ENCODE peak calls at places on chromosomes 6 and 20, in four cellular contexts. J is prostate gland, G is breast epithelium, D is uterus. L is an unnamed sample.

GRCh38 chr20:19457551-19457950 is 245.1 kb downstream of the SLC24A3 start:
- DNase-seq in J (no peak), D (no peak), G (no peak), L (no peak)

GRCh38 chr20:50517817-50518154 is 7.6 kb downstream of the PTPN1 start:
- DNase-seq in G (peak), J (no peak), D (no peak), L (no peak)

GRCh38 chr20:38447931-38448675 is 13.0 kb upstream of the SNHG17 start:
- DNase-seq in J (no peak), D (no peak), G (no peak), L (no peak)

GRCh38 chr20:56589633-56590032 is 39.5 kb upstream of the TFAP2C start:
- DNase-seq in G (no peak), D (no peak), J (no peak), L (no peak)

GRCh38 chr6:56839533-56840183 is 115.2 kb upstream of the BEND6 start:
- DNase-seq in D (no peak), G (no peak), J (no peak), L (no peak)

GRCh38 chr6:49001856-49002255 is 461.2 kb downstream of the MMUT start:
- DNase-seq in G (no peak), J (no peak), D (no peak), L (no peak)

GRCh38 chr6:43277643-43278523 is 20.2 kb upstream of the SLC22A7 start:
- DNase-seq in D (no peak), G (no peak), J (no peak), L (no peak)

GRCh38 chr6:113558966-113559365 is 298.2 kb upstream of the MARCKS start:
- DNase-seq in J (no peak), G (no peak), D (no peak), L (no peak)

GRCh38 chr6:506508-506907 is 115.0 kb downstream of the IRF4 start:
- DNase-seq in D (no peak), G (no peak), J (no peak), L (no peak)

GRCh38 chr6:17640477-17640917 is 40.4 kb downstream of the FAM8A1 start:
- DNase-seq in G (no peak), J (no peak), D (no peak), L (no peak)

GRCh38 chr6:105318660-105319059 is 84.2 kb downstream of the PREP start:
- DNase-seq in J (no peak), G (no peak), D (no peak), L (no peak)

GRCh38 chr6:80540700-80541099 is 434.2 kb downstream of the BCKDHB start:
- DNase-seq in D (no peak), G (no peak), J (no peak), L (no peak)

GRCh38 chr20:45282700-45283528 is 23.7 kb upstream of the RBPJL start:
- DNase-seq in J (no peak), G (no peak), D (no peak), L (no peak)

GRCh38 chr6:32761084-32761483 is 2.2 kb downstream of the HLA-DQB2 start:
- DNase-seq in D (no peak), G (no peak), J (no peak), L (no peak)

DNA sequence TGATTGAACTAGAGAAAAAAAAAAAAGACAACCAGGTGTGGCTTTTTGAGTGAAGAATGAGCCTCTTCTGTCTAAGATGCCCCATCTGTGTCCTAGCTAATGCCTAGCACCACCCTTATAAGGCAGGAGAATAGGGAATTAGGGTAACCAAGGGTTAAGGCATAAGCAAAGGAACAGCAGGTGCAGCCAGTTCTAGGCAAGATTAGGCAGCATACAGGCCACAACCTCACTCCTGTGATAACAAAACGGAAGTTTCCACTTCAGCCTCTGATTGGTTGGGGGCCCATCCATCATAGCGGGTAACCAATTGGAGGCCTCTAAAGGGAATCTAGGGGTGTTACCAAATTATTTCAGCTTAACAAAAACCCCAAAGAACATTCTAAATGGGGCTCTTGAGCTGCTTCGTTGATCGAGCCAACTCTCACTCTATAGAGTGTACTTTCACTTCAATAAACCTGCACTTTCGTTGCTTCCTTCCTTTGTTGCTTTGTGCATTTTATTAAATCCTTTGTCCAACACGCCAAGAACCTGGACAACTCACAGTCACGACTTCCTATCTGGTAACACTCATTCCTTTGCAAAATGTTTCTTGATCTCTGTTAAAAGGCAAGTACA is 61.9 kb upstream of the TAGAP start:
- DNase-seq in G (peak), J (peak), D (peak), L (peak)
- TF ChIP-seq POLR2A in G (no peak), J (no peak), D (no peak), L (no peak)

GRCh38 chr6:39214846-39215639 is 14.2 kb downstream of the KCNK5 start:
- DNase-seq in G (no peak), J (peak), D (no peak), L (peak)
- H3K27ac ChIP-seq in G (no peak), J (no peak), D (no peak), L (peak)

DNA sequence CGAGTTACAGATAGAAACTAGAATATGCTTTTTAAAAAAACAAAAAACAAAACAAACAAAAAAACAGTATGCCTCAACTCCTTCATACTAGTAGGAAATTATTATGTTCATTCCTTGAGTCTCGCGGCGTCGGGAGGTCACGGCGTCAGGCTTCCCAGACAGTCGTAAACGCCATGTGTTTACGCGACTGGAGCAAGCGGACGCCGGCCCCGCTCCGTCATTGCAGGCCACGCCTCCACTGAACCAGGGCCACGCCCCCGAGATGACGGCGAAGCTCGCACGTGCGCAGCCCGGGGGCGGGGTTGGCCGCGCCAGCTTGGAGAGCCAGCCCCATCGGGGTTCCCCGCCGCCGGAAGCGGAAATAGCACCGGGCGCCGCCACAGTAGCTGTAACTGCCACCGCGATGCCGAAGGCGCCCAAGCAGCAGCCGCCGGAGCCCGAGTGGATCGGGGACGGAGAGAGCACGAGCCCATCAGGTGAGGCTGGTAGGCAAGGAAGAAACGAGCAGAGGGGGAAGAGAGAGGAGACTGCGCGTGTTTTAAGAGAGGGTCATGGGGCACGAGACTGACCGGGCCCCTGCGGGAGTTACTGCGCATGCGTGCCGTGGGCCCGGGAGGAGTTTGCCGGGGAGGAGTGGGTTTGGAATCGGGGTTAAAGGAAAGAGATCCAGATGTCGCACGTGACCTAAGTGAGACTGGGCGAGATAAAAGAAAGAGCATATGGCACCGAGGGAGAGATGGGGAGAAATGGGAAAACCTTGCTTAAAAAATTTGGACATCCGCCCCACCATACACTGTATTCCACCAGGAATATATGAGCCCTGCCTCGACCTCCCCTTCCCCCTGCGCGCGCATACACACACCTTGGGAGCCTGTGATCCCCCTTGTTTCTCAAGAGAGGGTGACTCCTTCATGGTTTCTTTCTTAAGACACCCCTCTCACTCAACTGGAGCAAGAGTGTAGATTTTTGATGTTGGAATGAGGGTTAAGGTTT is at the start of gene ABCF1:
- DNase-seq in G (peak), D (peak), J (peak), L (peak)
- TF ChIP-seq POLR2A in G (peak), D (peak), J (peak), L (peak)

GRCh38 chr20:47573586-47573985 is 71.9 kb downstream of the NCOA3 start:
- DNase-seq in G (no peak), D (no peak), J (no peak), L (no peak)

GRCh38 chr20:47576516-47577033 is 74.9 kb downstream of the NCOA3 start:
- DNase-seq in G (peak), D (peak), J (peak), L (peak)

GRCh38 chr20:47574616-47575401 is 73.1 kb downstream of the NCOA3 start:
- DNase-seq in D (no peak), J (no peak), G (no peak), L (no peak)

GRCh38 chr20:47577271-47577670 is 75.6 kb downstream of the NCOA3 start:
- DNase-seq in D (no peak), J (no peak), G (no peak), L (no peak)

DNA sequence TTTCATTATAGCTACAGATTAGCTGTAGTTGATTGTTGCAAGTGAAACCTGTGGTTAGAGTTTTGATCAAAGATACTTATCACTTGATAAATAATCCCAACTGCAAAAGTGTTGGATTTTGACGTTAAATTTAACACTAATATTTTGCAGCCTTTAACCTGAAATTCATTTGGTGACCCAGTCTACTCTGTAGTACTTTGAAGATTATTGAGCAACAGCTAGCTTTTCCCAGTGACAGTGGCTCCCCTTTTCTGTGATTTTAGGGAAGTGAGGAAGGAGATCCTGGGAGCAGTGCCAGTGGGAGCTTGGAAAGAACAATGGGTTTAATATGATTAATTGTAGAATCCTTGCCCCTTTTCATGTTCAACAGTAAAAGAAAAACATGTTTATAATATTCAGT is 76.9 kb downstream of the NCOA3 start:
- DNase-seq in G (no peak), D (no peak), J (no peak), L (no peak)
- H3K27ac ChIP-seq in G (peak), D (peak), J (no peak), L (no peak)

GRCh38 chr6:151701820-151702562 is 105.5 kb upstream of the ESR1 start:
- DNase-seq in G (no peak), D (no peak), J (no peak), L (no peak)

GRCh38 chr6:151705994-151706733 is 101.3 kb upstream of the ESR1 start:
- DNase-seq in D (no peak), G (no peak), J (no peak), L (no peak)

GRCh38 chr6:151704383-151704782 is 103.1 kb upstream of the ESR1 start:
- DNase-seq in G (no peak), D (no peak), J (no peak), L (no peak)

GRCh38 chr6:151699719-151700118 is 107.8 kb upstream of the ESR1 start:
- DNase-seq in J (no peak), G (no peak), D (peak), L (no peak)

DNA sequence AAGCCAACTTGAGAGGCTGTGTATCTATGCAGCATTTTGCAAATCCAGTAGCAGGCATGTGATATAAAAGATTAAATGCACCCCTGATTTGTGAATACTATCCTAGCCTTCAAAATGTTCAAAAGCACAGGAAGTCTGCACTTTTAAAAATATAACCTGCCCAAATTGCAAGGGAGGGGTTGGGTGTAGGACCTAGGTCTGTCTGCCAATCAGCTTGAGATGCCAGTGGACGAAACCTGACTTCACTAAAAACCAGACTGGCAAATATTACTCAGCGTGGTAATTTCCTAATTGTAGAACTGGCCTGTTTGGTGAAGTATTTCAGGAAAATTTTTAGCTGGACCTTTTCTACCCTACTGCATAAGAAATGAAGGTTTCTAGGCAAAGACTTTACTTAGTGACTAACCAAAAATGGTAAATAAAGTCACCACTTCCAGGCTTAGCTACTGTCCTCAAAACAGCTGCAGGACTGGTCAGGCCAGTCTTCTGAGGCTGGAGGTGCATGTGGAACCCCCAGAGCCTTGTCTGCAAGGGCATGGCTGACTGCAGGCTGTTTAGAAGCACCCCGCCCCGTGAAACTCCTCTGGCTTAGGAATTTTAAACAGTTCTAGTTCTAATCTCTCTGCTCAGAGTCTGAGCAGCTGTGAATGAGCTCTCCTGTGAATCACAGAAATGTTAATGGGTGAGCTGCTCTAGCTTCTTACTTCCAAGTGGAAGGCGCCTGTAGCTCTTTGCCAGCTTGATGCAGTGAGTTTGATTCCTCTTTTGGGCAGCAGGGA is 104.4 kb upstream of the ESR1 start:
- DNase-seq in D (no peak), J (no peak), G (no peak), L (no peak)
- TF ChIP-seq POLR2A in D (no peak), J (no peak), G (no peak), L (no peak)